ENCODE peak calls at places on chromosomes 2 and 18, in eight cellular contexts. Z, W, Q, C, U, E, F and J are unnamed samples.

GRCh38 chr2:36530178-36530982 is 67.6 kb downstream of the FEZ2 start:
- DNase-seq in Z (peak), W (no peak), Q (no peak), C (no peak), U (no peak), E (no peak), F (no peak), J (peak)

GRCh38 chr2:28713582-28714292 is 37.9 kb upstream of the PPP1CB start:
- DNase-seq in Z (peak), W (no peak), Q (peak), C (no peak), U (no peak), E (no peak), F (no peak), J (no peak)

GRCh38 chr2:116511426-116511825 is 1303.1 kb upstream of the DDX18 start:
- DNase-seq in Z (no peak), W (no peak), Q (peak), C (no peak), U (no peak), E (no peak), F (no peak), J (no peak)

GRCh38 chr2:12167525-12168317 is 421.3 kb downstream of the LPIN1 start:
- DNase-seq in Z (no peak), W (peak), Q (no peak), C (no peak), U (peak), E (no peak), F (peak), J (no peak)

GRCh38 chr2:235496239-235496621 is 2.4 kb downstream of the AGAP1 start:
- DNase-seq in Z (no peak), W (no peak), Q (peak), C (no peak), U (no peak), E (no peak), F (no peak), J (no peak)

GRCh38 chr18:12308386-12309100 is 502 bp downstream of the TUBB6 start:
- DNase-seq in Z (peak), W (peak), Q (peak), C (peak), U (peak), E (peak), F (peak), J (peak)

GRCh38 chr2:197369946-197370325 is 59.4 kb upstream of the ANKRD44 start:
- DNase-seq in Z (peak), W (no peak), Q (no peak), C (no peak), U (no peak), E (no peak), F (no peak), J (no peak)

GRCh38 chr18:48924621-48925601 is 25.9 kb downstream of the SMAD7 start:
- DNase-seq in Z (no peak), W (no peak), Q (no peak), C (no peak), U (peak), E (peak), F (peak), J (no peak)

GRCh38 chr2:171390941-171391516 is 42.8 kb downstream of the METTL8 start:
- DNase-seq in Z (peak), W (no peak), Q (peak), C (no peak), U (no peak), E (no peak), F (no peak), J (no peak)

GRCh38 chr2:151063271-151063670 is 198.4 kb downstream of the RBM43 start:
- DNase-seq in Z (peak), W (no peak), Q (no peak), C (peak), U (no peak), E (no peak), F (no peak), J (peak)

GRCh38 chr2:235514627-235515363 is 21.0 kb downstream of the AGAP1 start:
- DNase-seq in Z (no peak), W (peak), Q (no peak), C (peak), U (peak), E (no peak), F (no peak), J (no peak)

GRCh38 chr2:70926042-70926441 is 9.7 kb upstream of the ATP6V1B1 start:
- DNase-seq in Z (no peak), W (no peak), Q (no peak), C (peak), U (no peak), E (no peak), F (no peak), J (no peak)

GRCh38 chr2:85178154-85178553 is 45.0 kb downstream of the TCF7L1 start:
- DNase-seq in Z (no peak), W (no peak), Q (peak), C (no peak), U (no peak), E (no peak), F (no peak), J (no peak)

GRCh38 chr2:218981390-218982311 is 3.3 kb downstream of the FEV start:
- DNase-seq in Z (peak), W (peak), Q (no peak), C (peak), U (peak), E (no peak), F (peak), J (no peak)

GRCh38 chr2:133477614-133477990 is 90.7 kb downstream of the NCKAP5 start:
- DNase-seq in Z (no peak), W (no peak), Q (peak), C (no peak), U (no peak), E (no peak), F (no peak), J (no peak)

GRCh38 chr2:48952614-48953013 is 197.1 kb upstream of the LHCGR start:
- DNase-seq in Z (no peak), W (no peak), Q (no peak), C (no peak), U (no peak), E (no peak), F (no peak), J (no peak)

GRCh38 chr18:48402953-48403352 is 6.2 kb downstream of the ZBTB7C start:
- DNase-seq in Z (no peak), W (no peak), Q (no peak), C (no peak), U (no peak), E (no peak), F (peak), J (no peak)

GRCh38 chr2:74910245-74910644 is 48.2 kb upstream of the POLE4 start:
- DNase-seq in Z (no peak), W (no peak), Q (no peak), C (no peak), U (no peak), E (no peak), F (no peak), J (no peak)

GRCh38 chr2:108324531-108325256 is 36.0 kb downstream of the SULT1C2 start:
- DNase-seq in Z (peak), W (no peak), Q (peak), C (no peak), U (no peak), E (no peak), F (no peak), J (no peak)

GRCh38 chr2:30268296-30268871 is 37.0 kb downstream of the LBH start:
- DNase-seq in Z (no peak), W (no peak), Q (no peak), C (no peak), U (no peak), E (no peak), F (no peak), J (no peak)
- H3K4me3 ChIP-seq in Z (no peak), W (no peak), Q (no peak), C (no peak), U (no peak), E (no peak), F (no peak), J (no peak)

GRCh38 chr2:223943135-223943534 is 2.0 kb downstream of the WDFY1 start:
- DNase-seq in Z (no peak), W (no peak), Q (no peak), C (no peak), U (peak), E (no peak), F (no peak), J (no peak)
- H3K4me3 ChIP-seq in Z (peak), W (peak), Q (peak), C (no peak), U (no peak), E (no peak), F (peak), J (peak)

DNA sequence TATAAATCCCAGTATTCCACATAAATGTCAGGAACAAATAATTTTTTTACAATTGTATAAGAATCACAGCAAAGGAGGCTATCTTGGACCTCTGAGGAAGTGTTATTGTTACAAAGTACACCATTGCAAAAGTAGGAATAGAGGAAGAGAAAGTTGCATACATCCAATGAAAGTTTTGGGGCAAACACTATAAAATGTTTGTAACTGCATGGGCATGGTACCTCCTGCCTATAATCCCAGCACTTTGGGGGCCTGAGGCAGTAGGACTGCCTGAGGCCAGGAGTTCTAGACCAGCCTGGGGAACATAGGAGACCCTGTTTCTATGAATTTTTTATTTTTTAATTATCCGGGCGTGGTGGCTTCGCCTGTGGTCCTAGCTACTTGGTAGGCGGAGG is 755 bp upstream of the MEMO1 start:
- DNase-seq in Z (no peak), W (no peak), Q (no peak), C (no peak), U (no peak), E (no peak), F (no peak), J (no peak)
- H3K4me3 ChIP-seq in Z (peak), W (peak), Q (peak), C (peak), U (peak), E (peak), F (peak), J (peak)

DNA sequence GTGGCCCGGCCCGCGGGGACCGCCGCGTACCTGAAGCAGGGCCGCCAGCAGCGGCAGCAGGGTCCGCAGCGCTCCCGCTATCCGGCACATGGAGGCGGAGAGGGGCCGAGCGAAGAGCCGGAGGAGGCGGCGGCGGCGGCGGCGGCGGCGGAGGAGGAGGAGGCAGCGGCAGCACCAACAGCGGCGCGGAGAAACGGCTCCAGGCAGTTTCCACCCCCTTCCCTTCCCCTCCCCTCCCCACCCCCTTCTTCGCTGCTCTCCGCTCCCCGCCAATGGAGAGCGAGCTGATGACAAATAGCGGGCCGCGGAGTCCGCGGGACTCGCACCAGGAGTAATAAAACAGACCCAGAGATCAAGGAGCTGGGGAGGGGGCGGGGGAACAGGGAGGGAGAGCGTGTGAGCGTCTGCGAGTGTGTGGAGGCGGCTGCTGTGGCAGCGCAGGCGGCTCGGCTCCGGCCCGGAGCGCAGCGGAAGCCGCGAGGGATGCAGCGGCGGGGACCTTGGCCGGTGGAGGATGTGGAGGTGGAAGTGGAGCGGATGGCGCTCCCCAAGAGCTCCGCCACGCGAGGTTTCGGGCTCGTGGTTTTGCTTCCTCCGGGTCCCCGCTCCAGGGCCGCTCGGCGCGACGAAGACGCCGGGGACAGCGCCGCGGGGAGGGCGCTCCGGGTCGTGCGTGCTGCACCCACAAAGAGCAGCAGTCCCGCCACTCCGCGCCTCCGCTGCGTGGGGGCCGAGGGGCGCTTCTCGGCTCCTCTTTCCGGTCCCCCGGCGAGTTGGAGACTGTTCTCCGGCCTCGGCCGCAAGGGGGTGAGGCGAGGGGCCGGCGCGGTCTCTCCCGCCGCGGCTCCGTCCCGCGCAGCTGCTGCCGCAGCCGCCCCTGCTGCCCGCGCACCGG is at the start of gene CDH2:
- DNase-seq in Z (peak), W (peak), Q (peak), C (peak), U (peak), E (no peak), F (peak), J (peak)
- H3K4me3 ChIP-seq in Z (peak), W (peak), Q (peak), C (peak), U (peak), E (no peak), F (peak), J (peak)

DNA sequence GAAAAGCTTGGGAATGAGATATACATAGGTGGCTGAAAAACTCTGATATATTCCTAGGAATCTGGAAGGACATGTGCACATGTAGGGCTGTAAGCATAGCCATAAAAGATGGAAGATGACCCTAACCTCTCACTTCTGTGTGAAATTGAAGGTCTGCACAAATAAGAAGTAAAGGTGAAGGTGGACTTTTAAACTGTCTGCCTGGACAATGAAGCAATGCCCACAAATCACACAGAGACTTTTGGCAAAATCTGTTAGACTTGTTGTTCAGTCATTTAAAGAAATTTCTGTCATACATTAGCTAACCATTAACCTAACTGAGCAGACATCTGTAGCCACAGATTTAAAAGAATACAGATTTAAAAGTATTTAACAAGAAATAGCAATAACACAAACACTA is 65.3 kb upstream of the CCDC178 start:
- DNase-seq in Z (no peak), W (no peak), Q (no peak), C (no peak), U (no peak), E (no peak), F (no peak), J (no peak)
- H3K4me3 ChIP-seq in Z (no peak), W (no peak), Q (no peak), C (no peak), U (no peak), E (no peak), F (no peak), J (no peak)

GRCh38 chr2:102143450-102143985 is 972 bp downstream of the IL1R1 start:
- DNase-seq in Z (peak), W (no peak), Q (no peak), C (peak), U (no peak), E (no peak), F (peak), J (no peak)
- H3K4me3 ChIP-seq in Z (peak), W (peak), Q (peak), C (peak), U (no peak), E (peak), F (peak), J (no peak)